ENCODE peak calls at places on chromosomes 2 and 18, in four cellular contexts. E is HCT116, A is HepG2, U is K562. H is an unnamed sample.

GRCh38 chr2:23469142-23469540 is 84.2 kb downstream of the KLHL29 start:
- DNase-seq in U (no peak), A (no peak), E (no peak), H (no peak)

GRCh38 chr2:40451926-40452605 is at the start of gene SLC8A1:
- DNase-seq in U (no peak), E (no peak), A (no peak), H (no peak)

GRCh38 chr2:23940976-23941605 is 828 bp downstream of the UBXN2A start:
- DNase-seq in E (no peak), U (no peak), A (peak; percentile 65), H (no peak)

GRCh38 chr2:86038291-86039081 is 67.2 kb downstream of the POLR1A start:
- DNase-seq in A (no peak), U (no peak), E (no peak), H (no peak)

GRCh38 chr2:66957198-66957597 is 439.9 kb upstream of the ETAA1 start:
- DNase-seq in E (no peak), A (no peak), U (no peak), H (no peak)

GRCh38 chr2:31384771-31385276 is 29.7 kb downstream of the XDH start:
- DNase-seq in E (peak; percentile 45), U (no peak), A (no peak), H (no peak)

GRCh38 chr18:45201029-45201428 is 414.2 kb upstream of the SLC14A2 start:
- DNase-seq in E (no peak), U (no peak), A (no peak), H (no peak)

GRCh38 chr2:10447300-10448207 is 573 bp downstream of the ODC1 start:
- DNase-seq in U (peak; percentile 80), A (peak; percentile 38), E (no peak), H (peak; percentile 30)

GRCh38 chr2:197255550-197255949 is 55.0 kb downstream of the ANKRD44 start:
- DNase-seq in A (no peak), E (no peak), U (no peak), H (no peak)

GRCh38 chr2:150598383-150598782 is 110.9 kb upstream of the RND3 start:
- DNase-seq in U (no peak), A (no peak), E (no peak), H (no peak)

GRCh38 chr2:15674637-15675455 is 83.2 kb downstream of the DDX1 start:
- DNase-seq in E (no peak), U (no peak), A (no peak), H (no peak)

GRCh38 chr2:33425660-33426059 is 50.8 kb upstream of the RASGRP3 start:
- DNase-seq in U (no peak), A (no peak), E (no peak), H (no peak)

GRCh38 chr2:111617299-111617803 is 266.6 kb downstream of the ANAPC1 start:
- DNase-seq in E (peak; percentile 40), A (peak; percentile 85), U (no peak), H (no peak)

GRCh38 chr2:131034122-131035051 is 58.9 kb downstream of the FAM168B start:
- DNase-seq in E (no peak), U (no peak), A (no peak), H (peak; percentile 20)

GRCh38 chr2:160920061-160920460 is 240.2 kb upstream of the TANK start:
- DNase-seq in A (no peak), E (no peak), U (no peak), H (no peak)

GRCh38 chr18:13539843-13540535 is 186.4 kb downstream of the FAM210A start:
- DNase-seq in A (no peak), U (no peak), E (no peak), H (no peak)

GRCh38 chr2:173354073-173354600 is 535 bp upstream of the CDCA7 start:
- DNase-seq in U (peak; percentile 68), A (peak; percentile 27), E (no peak), H (peak; percentile 65)

GRCh38 chr2:47767880-47768609 is 14.9 kb upstream of the MSH6 start:
- DNase-seq in U (peak; percentile 78), A (peak; percentile 27), E (peak; percentile 43), H (peak; percentile 71)
- TF ChIP-seq YY1 in U (peak; percentile 53), A (peak; percentile 74), E (no peak), H (no peak)

DNA sequence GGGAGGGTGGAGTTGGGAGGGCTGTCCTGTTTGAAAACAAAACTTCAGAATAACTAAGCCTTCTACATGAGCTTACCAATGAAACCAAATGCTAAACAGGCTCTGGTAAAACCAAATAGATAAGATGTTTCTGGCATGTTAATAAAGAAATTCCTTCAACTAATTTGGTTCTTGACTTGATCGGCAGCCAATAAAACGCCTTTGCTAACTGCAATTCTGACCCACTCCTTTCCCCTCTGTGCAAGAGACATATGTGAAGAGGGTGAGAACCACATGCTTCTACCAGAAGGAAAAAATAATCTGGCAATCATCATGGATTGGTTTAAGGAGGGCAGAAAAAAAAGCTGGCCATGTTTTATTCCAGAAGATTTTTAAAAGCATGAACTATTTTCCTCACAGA is 20.9 kb downstream of the MAP4K3 start:
- DNase-seq in E (no peak), U (no peak), A (no peak), H (no peak)
- TF ChIP-seq ZNF274 in E (no peak), U (no peak), A (no peak), H (no peak)

GRCh38 chr2:224894356-224894755 is 147.9 kb downstream of the DOCK10 start:
- DNase-seq in U (no peak), E (no peak), A (no peak), H (no peak)
- H3K4me3 ChIP-seq in U (no peak overlapping the region), E (no peak overlapping the region), A (no peak overlapping the region), H (no peak overlapping the region)

GRCh38 chr2:73852020-73852419 is 23.3 kb downstream of the STAMBP start:
- DNase-seq in U (peak; percentile 19), E (peak; percentile 31), A (no peak), H (no peak)
- TF ChIP-seq YY1 in U (no peak), E (no peak), A (no peak), H (no peak)

DNA sequence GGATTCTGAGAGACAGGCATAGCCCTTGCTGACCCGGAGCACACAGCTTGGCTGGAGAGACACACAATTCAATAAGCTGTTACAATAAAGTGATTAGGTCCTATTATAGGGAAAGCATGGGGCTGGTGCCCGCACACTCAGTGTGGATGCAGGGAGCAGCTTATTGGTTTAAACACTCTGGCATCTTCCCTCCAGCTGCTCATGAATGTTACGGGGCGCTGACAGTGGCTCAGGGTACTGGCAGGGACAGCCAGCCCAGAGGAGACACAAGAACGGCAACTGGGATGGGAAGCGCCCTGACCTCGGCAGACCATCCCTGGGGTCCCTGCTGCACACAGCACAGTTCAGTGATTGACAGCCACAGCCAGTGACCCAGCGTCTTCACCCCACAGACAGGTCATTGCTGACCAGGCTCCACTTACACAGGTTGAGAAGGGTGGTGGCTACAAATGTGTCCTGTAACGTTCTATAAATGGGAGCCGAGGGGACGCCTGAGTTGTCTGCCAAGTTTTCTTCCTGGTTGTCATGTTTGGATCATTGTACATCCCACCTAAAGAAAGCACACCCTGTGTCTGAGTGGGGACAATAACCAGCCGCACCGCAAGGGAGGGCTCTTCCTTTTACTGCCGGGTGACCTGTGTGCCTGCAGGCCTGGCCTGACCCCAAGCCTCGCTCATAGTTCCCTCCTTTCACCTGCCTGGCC is 60.3 kb downstream of the SH3BP4 start:
- DNase-seq in A (no peak), U (no peak), E (no peak), H (no peak)
- TF ChIP-seq ZNF274 in A (no peak), U (no peak), E (no peak), H (no peak)

GRCh38 chr2:230208576-230208975 is 11.2 kb downstream of the SP110 start:
- DNase-seq in U (no peak), E (no peak), A (no peak), H (no peak)

GRCh38 chr2:230205721-230206120 is 14.1 kb downstream of the SP110 start:
- DNase-seq in E (no peak), U (no peak), A (no peak), H (no peak)

GRCh38 chr2:230205034-230205433 is 14.8 kb downstream of the SP110 start:
- DNase-seq in A (no peak), E (no peak), U (no peak), H (no peak)

DNA sequence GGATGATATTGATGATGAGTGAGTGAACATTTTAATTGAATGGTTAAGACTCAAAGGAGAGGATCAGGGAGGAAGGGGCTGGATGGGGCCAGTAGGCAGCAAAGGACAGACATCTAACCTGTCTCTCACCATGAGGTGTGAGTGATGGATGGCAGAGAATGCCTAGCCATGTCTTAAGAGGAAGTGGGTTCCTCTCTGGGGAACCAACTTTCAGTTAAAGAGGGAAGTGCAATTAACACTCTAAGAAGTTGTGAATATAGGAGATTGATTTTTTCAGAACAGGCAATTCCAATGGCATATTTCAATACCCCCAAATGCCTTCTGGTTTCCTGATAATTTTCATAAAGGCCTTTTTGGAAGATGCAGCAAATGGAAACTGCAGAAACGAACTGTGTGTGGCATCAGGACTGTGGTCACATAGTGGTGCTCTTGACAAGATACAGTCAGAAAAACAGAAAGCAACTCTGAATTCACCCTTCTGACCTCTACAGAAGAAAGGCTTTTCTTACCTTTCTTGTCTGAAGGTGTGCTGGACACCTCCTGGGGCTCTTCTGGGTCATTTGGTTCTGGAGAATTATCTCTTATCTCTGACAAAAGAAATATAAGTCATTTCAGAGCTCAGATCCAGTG is 10.2 kb downstream of the SP110 start:
- DNase-seq in U (no peak), E (no peak), A (no peak), H (no peak)
- H3K4me3 ChIP-seq in U (no peak overlapping the region), E (no peak overlapping the region), A (no peak overlapping the region), H (no peak overlapping the region)

H was measured in NT2/D1.